ENCODE peak calls at places on chromosomes 11 and 22, in nine cellular contexts. One of them, this sample, is unnamed.

GRCh38 chr11:130606781-130607511 is 158.5 kb downstream of the ADAMTS15 start:
- DNase-seq in NCI-H1092: no peak
- DNase-seq in GM12878: no peak
- DNase-seq in GM12891: no peak
- DNase-seq in cardiac fibroblast: no peak
- DNase-seq in kidney epithelial cell: no peak
- DNase-seq in WTC11: no peak
- DNase-seq in uterus: peak; percentile 87
- DNase-seq in astrocyte of the cerebellum: no peak
- DNase-seq in this sample: peak; percentile 71

GRCh38 chr11:7442588-7443215 is 42.6 kb upstream of the OLFML1 start:
- DNase-seq in astrocyte of the cerebellum: peak; percentile 3
- DNase-seq in GM12878: peak; percentile 30
- DNase-seq in WTC11: peak; percentile 89
- DNase-seq in kidney epithelial cell: no peak
- DNase-seq in GM12891: peak; percentile 44
- DNase-seq in cardiac fibroblast: peak; percentile 60
- DNase-seq in NCI-H1092: peak; percentile 55
- DNase-seq in uterus: peak; percentile 61
- DNase-seq in this sample: peak; percentile 31

GRCh38 chr11:45021001-45021400 is 70.3 kb upstream of the TP53I11 start:
- DNase-seq in uterus: no peak
- DNase-seq in NCI-H1092: no peak
- DNase-seq in GM12878: no peak
- DNase-seq in GM12891: no peak
- DNase-seq in astrocyte of the cerebellum: no peak
- DNase-seq in cardiac fibroblast: no peak
- DNase-seq in WTC11: no peak
- DNase-seq in kidney epithelial cell: no peak
- DNase-seq in this sample: no peak

GRCh38 chr11:46435679-46436078 is 44.1 kb upstream of the CHRM4 start:
- DNase-seq in uterus: no peak
- DNase-seq in GM12878: no peak
- DNase-seq in NCI-H1092: peak; percentile 59
- DNase-seq in GM12891: no peak
- DNase-seq in cardiac fibroblast: no peak
- DNase-seq in WTC11: no peak
- DNase-seq in astrocyte of the cerebellum: no peak
- DNase-seq in kidney epithelial cell: no peak
- DNase-seq in this sample: no peak

GRCh38 chr22:37746366-37747089 is 49.7 kb downstream of the TRIOBP start:
- DNase-seq in cardiac fibroblast: no peak
- DNase-seq in GM12878: no peak
- DNase-seq in astrocyte of the cerebellum: no peak
- DNase-seq in WTC11: peak; percentile 45
- DNase-seq in NCI-H1092: no peak
- DNase-seq in uterus: no peak
- DNase-seq in kidney epithelial cell: no peak
- DNase-seq in GM12891: peak; percentile 50
- DNase-seq in this sample: no peak

GRCh38 chr11:128045094-128045725 is 542.1 kb downstream of the ETS1 start:
- DNase-seq in NCI-H1092: no peak
- DNase-seq in uterus: no peak
- DNase-seq in astrocyte of the cerebellum: no peak
- DNase-seq in GM12891: no peak
- DNase-seq in GM12878: no peak
- DNase-seq in cardiac fibroblast: no peak
- DNase-seq in WTC11: no peak
- DNase-seq in kidney epithelial cell: no peak
- DNase-seq in this sample: no peak

GRCh38 chr22:27029584-27030130 is 372.3 kb downstream of the MIAT start:
- DNase-seq in WTC11: no peak
- DNase-seq in kidney epithelial cell: no peak
- DNase-seq in cardiac fibroblast: no peak
- DNase-seq in GM12891: no peak
- DNase-seq in GM12878: no peak
- DNase-seq in uterus: no peak
- DNase-seq in astrocyte of the cerebellum: no peak
- DNase-seq in NCI-H1092: no peak
- DNase-seq in this sample: no peak

GRCh38 chr11:35144103-35144741 is 5.3 kb downstream of the CD44 start:
- DNase-seq in GM12891: no peak
- DNase-seq in WTC11: no peak
- DNase-seq in astrocyte of the cerebellum: peak; percentile 52
- DNase-seq in kidney epithelial cell: no peak
- DNase-seq in NCI-H1092: no peak
- DNase-seq in uterus: no peak
- DNase-seq in cardiac fibroblast: peak; percentile 83
- DNase-seq in GM12878: peak; percentile 85
- DNase-seq in this sample: no peak

GRCh38 chr11:104073950-104074349 is 37.5 kb downstream of the DDI1 start:
- DNase-seq in WTC11: no peak
- DNase-seq in NCI-H1092: no peak
- DNase-seq in kidney epithelial cell: no peak
- DNase-seq in GM12878: peak; percentile 19
- DNase-seq in GM12891: no peak
- DNase-seq in astrocyte of the cerebellum: no peak
- DNase-seq in cardiac fibroblast: peak; percentile 5
- DNase-seq in uterus: no peak
- DNase-seq in this sample: no peak

GRCh38 chr11:20049231-20049630 is 111.0 kb downstream of the DBX1 start:
- DNase-seq in astrocyte of the cerebellum: no peak
- DNase-seq in kidney epithelial cell: no peak
- DNase-seq in GM12878: no peak
- DNase-seq in WTC11: no peak
- DNase-seq in uterus: peak; percentile 31
- DNase-seq in cardiac fibroblast: no peak
- DNase-seq in NCI-H1092: no peak
- DNase-seq in GM12891: no peak
- DNase-seq in this sample: no peak

GRCh38 chr11:9566561-9567063 is 6.9 kb upstream of the WEE1 start:
- DNase-seq in kidney epithelial cell: no peak
- DNase-seq in WTC11: no peak
- DNase-seq in uterus: no peak
- DNase-seq in NCI-H1092: no peak
- DNase-seq in astrocyte of the cerebellum: no peak
- DNase-seq in cardiac fibroblast: peak; percentile 84
- DNase-seq in GM12891: no peak
- DNase-seq in GM12878: no peak
- DNase-seq in this sample: no peak

GRCh38 chr22:38079804-38080203 is 4.2 kb downstream of the SLC16A8 start:
- DNase-seq in GM12891: no peak
- DNase-seq in cardiac fibroblast: no peak
- DNase-seq in kidney epithelial cell: no peak
- DNase-seq in uterus: no peak
- DNase-seq in astrocyte of the cerebellum: no peak
- DNase-seq in WTC11: no peak
- DNase-seq in GM12878: no peak
- DNase-seq in NCI-H1092: no peak
- DNase-seq in this sample: no peak

GRCh38 chr22:39089928-39090327 is 7.1 kb upstream of the APOBEC3H start:
- DNase-seq in NCI-H1092: no peak
- DNase-seq in kidney epithelial cell: no peak
- DNase-seq in astrocyte of the cerebellum: no peak
- DNase-seq in GM12878: no peak
- DNase-seq in GM12891: no peak
- DNase-seq in cardiac fibroblast: no peak
- DNase-seq in WTC11: no peak
- DNase-seq in uterus: no peak
- DNase-seq in this sample: no peak

This sample was measured in fibroblast of the conjunctiva.